ENCODE peak calls at places on chromosome X, in eight cellular contexts. P is GM03348; E is amygdala; D is CD8-positive, alpha-beta memory T cell; H is GM10248; F is right cardiac atrium; R is endothelial cell; Y is AML-193. N is an unnamed sample.

GRCh38 chrX:82666355-82666754 is 841.7 kb upstream of the POU3F4 start:
- DNase-seq in Y (no peak), F (no peak), D (no peak), R (no peak), E (no peak), H (no peak), P (no peak), N (no peak)

GRCh38 chrX:140346711-140347110 is 158.2 kb downstream of the SOX3 start:
- DNase-seq in R (no peak), P (no peak), D (no peak), E (no peak), F (no peak), H (no peak), Y (no peak), N (peak)

GRCh38 chrX:45801554-45801953 is 600.9 kb upstream of the DIPK2B start:
- DNase-seq in P (no peak), D (no peak), R (no peak), F (no peak), Y (peak), E (no peak), H (no peak), N (no peak)

GRCh38 chrX:71859637-71860036 is 51.0 kb upstream of the NHSL2 start:
- DNase-seq in H (no peak), P (peak), R (peak), D (no peak), F (no peak), Y (peak), E (no peak), N (peak)

GRCh38 chrX:151631822-151632221 is 63.4 kb upstream of the PRRG3 start:
- DNase-seq in F (no peak), R (no peak), P (no peak), D (no peak), Y (no peak), E (no peak), H (no peak), N (no peak)

GRCh38 chrX:21838937-21839333 is 482 bp upstream of the MBTPS2 start:
- DNase-seq in R (no peak), P (peak), Y (no peak), E (no peak), F (no peak), D (no peak), H (no peak), N (peak)

GRCh38 chrX:112834016-112834855 is 6.4 kb downstream of the AMOT start:
- DNase-seq in E (no peak), Y (no peak), P (peak), F (no peak), R (no peak), H (no peak), D (no peak), N (peak)

GRCh38 chrX:36431819-36432218 is 512.3 kb downstream of the CFAP47 start:
- DNase-seq in E (no peak), Y (no peak), F (no peak), D (no peak), H (no peak), R (no peak), P (no peak), N (peak)

GRCh38 chrX:71214604-71215334 is 8.3 kb upstream of the GJB1 start:
- DNase-seq in E (no peak), H (no peak), D (no peak), R (no peak), F (no peak), P (no peak), Y (no peak), N (no peak)

GRCh38 chrX:111743316-111743715 is 62.3 kb downstream of the ALG13 start:
- DNase-seq in D (no peak), E (no peak), Y (peak), R (no peak), H (no peak), F (no peak), P (no peak), N (no peak)

GRCh38 chrX:65572971-65573370 is 38.4 kb upstream of the LAS1L start:
- DNase-seq in E (no peak), H (no peak), R (no peak), D (no peak), P (no peak), F (no peak), Y (no peak), N (no peak)

GRCh38 chrX:5681159-5681558 is 547.5 kb downstream of the NLGN4X start:
- DNase-seq in E (no peak), Y (peak), D (no peak), P (peak), R (no peak), H (no peak), F (no peak), N (peak)

GRCh38 chrX:107566603-107567262 is 61.6 kb upstream of the PRPS1 start:
- DNase-seq in D (no peak), F (no peak), H (no peak), E (no peak), P (no peak), R (no peak), Y (no peak), N (no peak)

GRCh38 chrX:78687586-78687985 is 28.5 kb upstream of the RTL3 start:
- DNase-seq in Y (peak), R (no peak), H (no peak), D (no peak), E (no peak), F (no peak), P (no peak), N (no peak)